ENCODE peak calls at places on chromosome 17, in five cellular contexts. U, C, L, X and H are unnamed samples. For H3K9me3, the result is how much of the 10 kb centered on the place peaks cover.

GRCh38 chr17:11240841-11241610 is at the start of gene SHISA6:
- DNase-seq in C (no peak), L (no peak), U (peak), X (no peak), H (no peak)

GRCh38 chr17:44749076-44750020 is 9.4 kb upstream of the ADAM11 start:
- DNase-seq in X (no peak), C (no peak), L (no peak), U (no peak), H (no peak)

GRCh38 chr17:50034504-50035364 is 21.2 kb upstream of the ITGA3 start:
- DNase-seq in U (no peak), X (no peak), L (peak), C (no peak), H (no peak)

GRCh38 chr17:81832608-81833159 is 407 bp downstream of the MCRIP1 start:
- DNase-seq in L (peak), U (no peak), C (no peak), X (no peak), H (no peak)

GRCh38 chr17:74605361-74605760 is 13.3 kb upstream of the CD300LD start:
- DNase-seq in U (no peak), C (peak), X (peak), L (no peak), H (no peak)

GRCh38 chr17:78304549-78305037 is 55.3 kb downstream of the SOCS3 start:
- DNase-seq in U (no peak), X (no peak), C (no peak), L (no peak), H (no peak)

GRCh38 chr17:8121531-8122390 is 2.1 kb downstream of the HES7 start:
- DNase-seq in X (no peak), C (peak), U (peak), L (no peak), H (no peak)

GRCh38 chr17:50394711-50395110 is 2.6 kb downstream of the LRRC59 start:
- DNase-seq in U (no peak), C (peak), L (no peak), X (no peak), H (no peak)

GRCh38 chr17:64679710-64680216 is 17.7 kb upstream of the SMURF2 start:
- DNase-seq in L (no peak), C (peak), U (no peak), X (peak), H (no peak)

GRCh38 chr17:75088902-75089417 is 1.2 kb downstream of the SLC16A5 start:
- DNase-seq in L (no peak), U (no peak), C (peak), X (no peak), H (no peak)

GRCh38 chr17:74217036-74217725 is 3.8 kb downstream of the TTYH2 start:
- DNase-seq in L (no peak), C (no peak), U (no peak), X (no peak), H (no peak)

GRCh38 chr17:35973333-35974260 is 7.7 kb downstream of the CCL16 start:
- DNase-seq in C (peak), X (no peak), L (no peak), U (no peak), H (no peak)

GRCh38 chr17:77449908-77450741 is 309.4 kb downstream of the SEC14L1 start:
- DNase-seq in L (no peak), C (peak), U (peak), X (no peak), H (no peak)

GRCh38 chr17:46917516-46917915 is 5.4 kb upstream of the GOSR2 start:
- DNase-seq in U (no peak), L (no peak), C (no peak), X (no peak), H (no peak)

GRCh38 chr17:18006495-18007239 is 32.3 kb downstream of the ATPAF2 start:
- DNase-seq in U (no peak), X (no peak), L (no peak), C (no peak), H (no peak)

GRCh38 chr17:42553161-42553818 is 567 bp downstream of the HSD17B1 start:
- DNase-seq in X (no peak), C (no peak), L (peak), U (peak), H (no peak)

GRCh38 chr17:77459018-77459755 is 318.4 kb downstream of the SEC14L1 start:
- DNase-seq in U (no peak), L (no peak), X (no peak), C (no peak), H (no peak)

GRCh38 chr17:59796138-59796537 is 88.7 kb downstream of the VMP1 start:
- DNase-seq in C (no peak), X (no peak), L (no peak), U (no peak), H (no peak)

GRCh38 chr17:2972749-2973148 is 90.7 kb downstream of the OR1D5 start:
- DNase-seq in X (no peak), C (no peak), L (no peak), U (no peak), H (no peak)

GRCh38 chr17:10292057-10292931 is 80.5 kb downstream of the MYH13 start:
- DNase-seq in U (no peak), X (no peak), L (no peak), C (peak), H (no peak)

DNA sequence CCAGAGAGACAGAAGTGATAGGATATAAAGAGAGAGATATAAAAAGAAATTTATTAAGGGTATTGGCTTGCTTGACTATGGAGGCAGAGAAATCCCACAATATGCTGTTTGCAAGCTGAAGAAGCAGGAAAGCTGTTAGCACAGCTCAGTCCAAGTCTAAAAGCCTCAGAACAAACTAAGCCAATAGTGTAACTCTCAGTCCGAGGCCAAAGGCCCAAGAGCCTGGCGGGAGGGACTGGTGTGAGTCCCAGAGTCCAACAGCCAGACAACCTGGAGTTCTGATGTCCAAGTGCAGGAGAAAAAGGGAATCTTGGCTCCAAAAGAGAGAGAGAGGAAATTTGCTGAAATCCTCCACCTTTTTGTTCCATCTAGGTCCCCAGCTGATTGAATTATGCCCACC is 30.3 kb upstream of the NACA2 start:
- DNase-seq in L (no peak), U (no peak), C (no peak), X (no peak), H (no peak)
- H3K9me3 ChIP-seq in L (under half), U (under half), C (under half), X (under half), H (under half)

DNA sequence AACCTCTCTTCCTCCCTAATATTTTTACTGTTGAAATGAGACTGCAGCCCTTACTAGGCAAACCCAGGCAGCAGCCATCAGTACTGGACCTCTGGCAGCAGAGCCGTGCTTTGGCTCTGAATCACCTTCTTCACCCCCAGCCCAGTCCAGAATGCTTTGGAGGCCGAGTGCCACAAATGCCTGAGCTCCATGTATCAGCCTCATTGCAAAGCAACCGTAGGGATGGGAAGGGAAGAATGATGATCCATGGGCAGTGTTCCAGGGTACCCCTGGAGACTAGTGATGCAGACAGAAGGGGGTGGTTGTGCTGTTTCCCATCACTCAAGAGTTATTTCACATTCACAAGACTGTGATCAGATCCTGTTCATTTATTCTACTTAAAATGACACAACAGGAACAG is 138.1 kb downstream of the KCNJ2 start:
- DNase-seq in U (no peak), L (no peak), X (no peak), C (no peak), H (no peak)
- H3K9me3 ChIP-seq in U (under half), L (under half), X (under half), C (under half), H (under half)

GRCh38 chr17:53106886-53107285 is 715.8 kb upstream of the KIF2B start:
- DNase-seq in X (no peak), C (no peak), L (no peak), U (no peak), H (no peak)

DNA sequence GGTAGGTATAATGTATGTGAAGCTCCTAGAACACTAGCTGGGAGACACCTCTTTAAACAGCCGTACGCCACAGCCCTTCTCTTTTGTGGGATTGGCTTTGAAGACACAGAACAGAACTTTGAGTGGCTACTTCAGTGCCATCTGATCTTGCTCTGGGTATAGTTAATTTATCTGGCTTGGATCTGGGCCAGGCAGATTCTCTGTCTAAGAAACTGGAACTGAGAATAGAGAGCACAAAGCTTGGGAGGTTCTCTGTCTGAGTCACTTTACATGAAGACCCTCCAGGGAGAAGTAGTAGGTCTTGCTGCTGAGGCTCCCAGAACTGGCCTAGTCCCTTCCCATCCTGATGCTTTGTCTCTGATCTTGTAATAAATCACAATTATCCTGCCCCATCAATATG is 721.0 kb upstream of the KIF2B start:
- DNase-seq in L (no peak), U (no peak), C (no peak), X (no peak), H (no peak)
- H3K9me3 ChIP-seq in L (under half), U (under half), C (under half), X (under half), H (under half)

DNA sequence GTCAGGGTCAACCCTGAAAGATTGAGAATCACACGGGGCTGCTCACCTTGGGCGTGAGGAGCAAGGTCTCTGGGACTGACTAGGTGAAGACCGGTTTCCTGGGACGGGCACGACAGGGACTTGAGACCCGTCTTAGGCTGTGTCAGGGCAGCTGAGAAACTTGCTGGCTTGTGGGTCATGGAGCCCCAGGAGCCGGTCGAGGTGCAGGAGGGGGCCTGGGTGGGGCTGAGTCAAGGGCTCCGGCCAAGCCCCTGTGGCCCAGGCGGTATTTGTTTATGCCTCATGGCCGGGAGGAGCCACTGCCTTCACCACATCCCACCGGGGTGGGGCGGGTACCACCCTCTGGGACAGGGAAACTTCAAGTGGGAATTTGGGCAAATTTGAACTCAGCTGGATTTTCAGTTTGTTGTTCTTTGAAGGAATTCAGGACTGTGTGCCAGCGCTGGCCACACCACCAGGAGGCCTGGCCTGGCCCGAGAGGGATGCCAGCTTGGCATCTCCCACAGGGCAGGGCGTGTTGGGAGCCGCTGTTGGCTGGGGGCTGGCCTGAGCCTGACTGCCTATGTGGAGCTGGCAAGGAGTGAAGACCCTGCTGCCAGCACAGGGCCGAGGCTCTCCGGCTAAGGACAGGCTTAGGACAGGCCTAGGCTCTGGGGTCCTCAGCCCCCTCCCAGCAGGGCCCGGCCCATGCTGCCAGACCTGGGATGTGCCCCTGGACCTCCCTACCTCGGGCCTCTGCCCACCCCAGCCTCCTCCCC is 116.1 kb downstream of the METRNL start:
- DNase-seq in L (peak), U (no peak), X (no peak), C (no peak), H (no peak)
- H3K9me3 ChIP-seq in L (under half), U (under half), X (under half), C (under half), H (under half)

DNA sequence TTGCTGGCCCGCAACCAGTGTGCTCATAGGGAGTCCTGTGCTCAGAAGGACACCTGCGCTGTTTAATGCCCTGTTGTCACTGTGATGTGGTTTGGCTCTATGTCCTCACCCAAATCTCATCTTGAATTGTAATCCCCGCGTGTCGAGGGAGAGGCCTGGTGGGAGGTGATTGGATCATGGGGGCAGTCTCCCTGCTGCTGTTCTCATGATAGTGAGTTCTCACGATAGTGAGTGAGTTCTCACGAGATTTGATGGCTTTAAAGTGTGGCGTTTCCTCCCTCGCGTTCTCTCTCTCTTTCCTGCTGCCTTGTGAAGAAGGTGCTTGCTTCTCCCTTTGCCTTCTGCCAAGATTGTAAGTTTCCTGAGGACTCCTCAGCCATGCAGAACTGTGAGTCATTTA is 66.8 kb downstream of the AKAP1 start:
- DNase-seq in U (no peak), X (no peak), C (no peak), L (no peak), H (no peak)
- H3K9me3 ChIP-seq in U (under half), X (under half), C (under half), L (under half), H (under half)

DNA sequence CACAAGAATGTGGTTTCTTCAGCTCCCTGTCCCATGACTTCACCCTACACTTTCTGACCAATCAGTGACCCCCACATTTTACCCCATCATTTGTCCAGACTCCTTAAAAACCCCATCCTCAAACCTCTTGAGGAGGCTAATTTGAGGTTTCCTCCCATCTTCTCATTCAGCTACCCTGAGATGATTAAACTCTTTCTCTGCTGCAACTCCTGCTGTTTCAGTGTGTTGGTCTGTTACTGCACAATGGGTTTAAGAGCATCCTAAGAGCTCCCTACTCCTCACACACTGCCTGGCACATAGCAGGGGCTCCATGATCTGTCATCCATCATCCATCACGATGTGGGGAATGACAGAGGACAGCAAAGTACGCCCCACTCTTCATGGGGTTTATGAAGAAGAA is 212.6 kb downstream of the SLC39A11 start:
- DNase-seq in L (no peak), U (no peak), C (no peak), X (no peak), H (no peak)
- H3K9me3 ChIP-seq in L (under half), U (under half), C (under half), X (under half), H (under half)

GRCh38 chr17:29248845-29249244 is 2.2 kb downstream of the CRYBA1 start:
- DNase-seq in C (no peak), U (no peak), X (no peak), L (no peak), H (no peak)

GRCh38 chr17:29253037-29253436 is 6.4 kb downstream of the CRYBA1 start:
- DNase-seq in X (no peak), L (no peak), C (no peak), U (no peak), H (no peak)

GRCh38 chr17:29251969-29252866 is 5.6 kb downstream of the CRYBA1 start:
- DNase-seq in U (no peak), L (no peak), X (no peak), C (peak), H (no peak)

GRCh38 chr17:29251184-29251583 is 4.5 kb downstream of the CRYBA1 start:
- DNase-seq in C (no peak), X (no peak), U (no peak), L (no peak), H (no peak)

DNA sequence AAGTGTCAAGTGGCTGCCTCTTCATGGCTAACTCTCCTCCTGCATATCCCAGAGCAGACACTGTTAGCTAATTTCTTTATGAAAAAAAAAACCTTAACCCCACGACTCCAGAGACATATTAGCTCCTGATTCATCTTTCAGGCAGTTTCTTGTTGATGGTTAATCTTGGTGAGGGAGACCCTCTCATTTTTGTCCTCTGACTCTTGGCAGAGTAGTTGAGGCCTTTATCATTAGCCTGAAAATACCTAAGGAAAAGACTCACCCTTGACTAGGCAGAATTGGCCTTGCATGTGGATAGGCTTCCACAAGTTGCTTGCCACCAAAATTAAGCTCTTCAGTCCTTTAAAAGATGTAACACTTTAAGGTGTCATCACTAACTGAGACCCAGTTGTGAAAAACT is 4.0 kb downstream of the CRYBA1 start:
- DNase-seq in X (peak), L (no peak), C (no peak), U (no peak), H (no peak)
- H3K9me3 ChIP-seq in X (under half), L (under half), C (under half), U (under half), H (under half)

DNA sequence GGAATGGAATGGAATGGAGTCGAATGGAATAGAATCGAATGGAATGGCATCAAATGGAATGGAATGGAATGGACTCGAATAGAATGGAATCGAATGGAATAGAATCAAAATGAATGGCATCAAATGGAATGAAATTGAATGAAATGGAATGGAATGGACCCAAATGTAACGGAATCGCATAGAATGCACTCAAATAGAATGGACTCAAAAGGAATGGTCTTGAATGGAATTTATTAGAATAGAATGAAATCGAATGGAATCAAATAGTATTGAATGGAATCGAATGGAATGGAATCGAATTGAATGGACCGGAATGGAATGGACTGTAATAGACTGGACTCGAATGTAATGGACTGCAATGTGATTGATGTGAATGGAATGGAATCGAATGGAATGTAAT is 501.4 kb upstream of the WSB1 start:
- DNase-seq in U (no peak), X (no peak), C (no peak), L (no peak), H (no peak)
- H3K9me3 ChIP-seq in U (half or more), X (half or more), C (under half), L (under half), H (under half)